ENCODE peak calls at places on chromosome 1, in eight cellular contexts. X, Q, V, F, G, D, U and S are unnamed samples.
A peak's percentile ranks its signal among the peaks of the same experiment; 100 is the strongest.

GRCh38 chr1:58968360-58968952 is 184.6 kb upstream of the JUN start:
- DNase-seq in X (peak; percentile 92), Q (peak; percentile 65), V (peak; percentile 62), F (peak; percentile 85), G (no peak), D (peak; percentile 84), U (peak; percentile 85), S (peak; percentile 49)

GRCh38 chr1:187513190-187513589 is 684.4 kb downstream of the PLA2G4A start:
- DNase-seq in X (no peak), Q (no peak), V (no peak), F (no peak), G (no peak), D (no peak), U (no peak), S (no peak)

GRCh38 chr1:228853637-228854036 is 118.4 kb downstream of the RHOU start:
- DNase-seq in X (no peak), Q (no peak), V (no peak), F (no peak), G (no peak), D (no peak), U (no peak), S (no peak)

GRCh38 chr1:97634758-97635157 is 286.1 kb downstream of the DPYD start:
- DNase-seq in X (no peak), Q (no peak), V (no peak), F (no peak), G (no peak), D (no peak), U (no peak), S (no peak)

GRCh38 chr1:209989525-209989924 is 51.5 kb downstream of the SYT14 start:
- DNase-seq in X (no peak), Q (no peak), V (no peak), F (no peak), G (no peak), D (no peak), U (no peak), S (no peak)

GRCh38 chr1:19003371-19004290 is 47.2 kb upstream of the IFFO2 start:
- DNase-seq in X (no peak), Q (no peak), V (no peak), F (no peak), G (no peak), D (no peak), U (peak; percentile 49), S (no peak)

GRCh38 chr1:182955596-182956588 is 2.9 kb upstream of the SHCBP1L start:
- DNase-seq in X (peak; percentile 32), Q (no peak), V (no peak), F (no peak), G (no peak), D (peak; percentile 65), U (no peak), S (no peak)

GRCh38 chr1:157963713-157964112 is 29.7 kb upstream of the KIRREL1 start:
- DNase-seq in X (peak; percentile 82), Q (no peak), V (peak; percentile 51), F (peak; percentile 55), G (peak; percentile 8), D (peak; percentile 66), U (peak; percentile 77), S (peak; percentile 65)

GRCh38 chr1:7004181-7004580 is 218.9 kb downstream of the CAMTA1 start:
- DNase-seq in X (no peak), Q (no peak), V (no peak), F (no peak), G (no peak), D (no peak), U (no peak), S (no peak)

GRCh38 chr1:77605246-77606026 is 77.0 kb downstream of the ZZZ3 start:
- DNase-seq in X (peak; percentile 80), Q (no peak), V (peak; percentile 46), F (peak; percentile 62), G (no peak), D (no peak), U (peak; percentile 74), S (peak; percentile 40)

GRCh38 chr1:201490708-201491131 is 16.2 kb downstream of the CSRP1 start:
- DNase-seq in X (no peak), Q (no peak), V (no peak), F (no peak), G (no peak), D (no peak), U (no peak), S (no peak)

GRCh38 chr1:201493757-201494617 is 12.9 kb downstream of the CSRP1 start:
- DNase-seq in X (no peak), Q (no peak), V (no peak), F (peak; percentile 54), G (no peak), D (no peak), U (peak; percentile 63), S (no peak)

GRCh38 chr1:201488817-201489581 is 17.9 kb downstream of the CSRP1 start:
- DNase-seq in X (peak; percentile 96), Q (no peak), V (no peak), F (peak; percentile 48), G (no peak), D (no peak), U (peak; percentile 96), S (peak; percentile 77)

GRCh38 chr1:201489656-201490261 is 17.2 kb downstream of the CSRP1 start:
- DNase-seq in X (no peak), Q (no peak), V (no peak), F (no peak), G (no peak), D (no peak), U (no peak), S (no peak)

DNA sequence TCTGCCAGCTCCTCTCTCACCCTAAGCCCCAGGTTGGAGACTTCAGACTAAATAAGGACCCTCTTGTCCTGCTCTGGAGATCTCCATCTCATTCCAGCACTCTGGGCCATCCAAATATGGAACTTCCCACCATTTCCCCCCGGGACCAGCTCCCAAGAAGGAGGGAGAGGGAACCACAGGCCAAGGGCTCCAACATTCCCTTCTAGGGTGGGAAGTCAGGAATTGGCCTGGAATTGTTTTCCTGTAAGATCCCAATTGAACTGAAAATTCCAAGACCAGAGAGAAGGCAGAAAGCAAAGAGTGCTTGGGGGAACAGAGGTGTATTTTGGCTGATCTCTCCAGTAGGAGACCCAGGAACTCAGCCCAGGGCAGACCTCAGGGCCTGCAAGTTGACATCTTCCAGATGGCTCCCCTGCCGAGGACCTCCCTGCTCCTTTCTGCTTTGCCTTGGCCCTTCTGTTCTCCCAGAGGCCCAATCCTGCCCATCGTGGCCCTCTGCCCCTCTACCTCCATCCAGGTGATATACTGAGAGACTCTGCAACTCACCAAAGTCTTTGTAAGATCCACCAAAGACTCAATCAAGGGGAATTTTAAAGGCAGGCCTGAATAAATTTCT is 14.9 kb downstream of the CSRP1 start:
- DNase-seq in X (no peak), Q (no peak), V (no peak), F (no peak), G (no peak), D (no peak), U (no peak), S (no peak)
- H3K36me3 ChIP-seq in X (peaks cover 12% of the 10 kb centered on the region), Q (no peaks in the 10 kb centered on the region), V (peaks cover 3% of the 10 kb centered on the region), F (peaks cover 30% of the 10 kb centered on the region), G (peaks cover 54% of the 10 kb centered on the region), D (peaks cover 49% of the 10 kb centered on the region), U (peaks cover 17% of the 10 kb centered on the region), S (no peaks in the 10 kb centered on the region)

DNA sequence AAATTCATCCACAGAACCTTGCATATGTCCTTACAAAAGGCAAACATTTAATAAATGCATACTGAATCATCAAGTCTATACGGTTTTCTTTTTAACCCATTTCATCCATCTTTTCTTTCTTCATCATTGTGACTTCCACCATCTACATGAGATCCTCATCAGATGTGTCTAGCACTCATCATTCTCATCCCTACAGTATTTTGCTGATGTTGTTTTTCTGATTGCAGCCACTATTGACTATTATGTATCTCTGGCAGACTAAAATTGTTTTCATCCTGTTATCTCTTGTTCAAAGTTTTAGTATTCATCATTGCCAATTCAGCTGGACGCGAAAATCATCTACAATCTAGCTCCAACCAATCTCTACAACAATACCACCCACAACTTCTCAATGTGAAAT is 5.9 kb downstream of the LRIF1 start:
- DNase-seq in X (no peak), Q (no peak), V (no peak), F (no peak), G (no peak), D (no peak), U (no peak), S (no peak)
- H3K9me3 ChIP-seq in X (no peaks in the 10 kb centered on the region), Q (no peaks in the 10 kb centered on the region), V (peaks cover 5% of the 10 kb centered on the region), F (peaks cover 58% of the 10 kb centered on the region), G (peaks cover 71% of the 10 kb centered on the region), D (no peaks in the 10 kb centered on the region), U (peaks cover 4% of the 10 kb centered on the region), S (no peaks in the 10 kb centered on the region)

DNA sequence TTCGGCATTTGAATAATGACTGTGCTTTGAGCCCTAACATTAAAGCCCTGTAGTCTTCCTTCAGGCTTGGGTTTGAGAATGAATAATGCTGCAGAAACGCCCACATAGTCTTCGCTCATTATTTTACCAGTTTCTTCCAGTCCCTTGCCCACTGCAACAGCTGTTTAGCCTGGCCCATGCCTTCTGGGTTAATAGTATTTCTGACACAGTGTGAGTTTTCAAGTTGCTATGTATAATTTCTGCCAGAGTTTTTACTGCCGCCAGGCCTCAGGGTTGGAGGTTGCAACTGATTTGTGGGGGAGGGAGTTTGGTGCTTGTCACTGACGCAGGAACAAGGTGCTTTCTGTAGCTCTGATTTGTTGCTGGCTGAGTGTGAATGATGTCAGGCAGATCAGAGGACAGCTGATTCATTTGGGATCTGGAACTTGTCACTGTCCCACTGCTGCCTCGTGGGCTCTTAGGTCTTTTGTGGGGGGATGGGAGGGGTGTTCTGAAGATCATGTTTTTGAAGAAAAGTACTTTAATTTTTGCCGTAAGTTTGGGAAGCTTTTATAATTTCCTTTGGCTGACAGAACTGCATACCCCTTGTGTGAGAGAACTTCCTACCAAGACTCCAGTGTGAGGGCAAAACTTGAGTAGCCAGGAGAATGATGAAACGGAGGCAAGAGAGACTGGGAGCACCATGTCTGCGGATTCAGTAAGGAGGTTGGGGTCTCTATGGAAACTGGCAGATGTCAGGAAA is 109.9 kb downstream of the MAST2 start:
- DNase-seq in X (no peak), Q (no peak), V (no peak), F (peak; percentile 50), G (no peak), D (peak; percentile 85), U (peak; percentile 76), S (no peak)
- H3K27ac ChIP-seq in X (peak overlapping the region; percentile 39), Q (no peak overlapping the region), V (peak overlapping the region; percentile 31), F (peak overlapping the region; percentile 91), G (no peak overlapping the region), D (peak overlapping the region; percentile 94), U (peak overlapping the region; percentile 59), S (no peak overlapping the region)

DNA sequence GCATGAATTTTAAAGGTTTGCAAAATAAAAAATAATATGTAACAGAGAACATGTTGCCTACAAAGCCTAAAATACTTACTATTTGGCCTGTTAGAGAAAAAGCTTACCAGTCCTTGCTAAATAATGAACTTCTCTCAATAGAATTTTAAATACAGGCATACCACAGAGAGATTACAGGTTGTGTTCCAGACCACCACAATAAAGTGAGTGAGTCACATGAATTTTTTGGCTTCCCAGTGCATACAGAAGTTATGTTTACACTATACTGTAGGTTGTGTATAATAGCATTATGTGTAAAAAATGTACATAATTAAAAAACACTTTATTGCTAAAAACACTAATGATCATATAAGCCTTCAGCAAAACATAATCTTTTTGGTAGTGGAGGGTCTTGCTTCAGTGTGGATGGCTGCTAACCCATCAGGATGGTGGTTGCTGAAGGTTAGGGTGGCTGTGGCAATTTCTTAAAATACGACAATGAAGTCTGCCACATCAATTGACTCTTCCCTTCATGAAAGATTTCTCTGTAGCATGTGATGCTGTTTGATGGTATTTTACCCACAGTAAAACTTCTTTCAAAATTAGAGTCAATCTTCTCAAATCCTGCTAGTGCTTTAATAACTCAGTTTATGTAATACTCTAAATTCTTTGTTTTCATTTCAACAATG is 48.6 kb downstream of the SCYL3 start:
- DNase-seq in X (no peak), Q (no peak), V (no peak), F (no peak), G (no peak), D (no peak), U (no peak), S (no peak)
- H3K36me3 ChIP-seq in X (peaks cover 6% of the 10 kb centered on the region), Q (no peaks in the 10 kb centered on the region), V (no peaks in the 10 kb centered on the region), F (peaks cover 65% of the 10 kb centered on the region), G (peaks cover 47% of the 10 kb centered on the region), D (peaks cover 7% of the 10 kb centered on the region), U (peaks cover 9% of the 10 kb centered on the region), S (no peaks in the 10 kb centered on the region)

GRCh38 chr1:5286244-5286643 is 631.8 kb downstream of the AJAP1 start:
- DNase-seq in X (no peak), Q (no peak), V (no peak), F (no peak), G (no peak), D (no peak), U (no peak), S (no peak)
- H3K9me3 ChIP-seq in X (no peaks in the 10 kb centered on the region), Q (no peaks in the 10 kb centered on the region), V (no peaks in the 10 kb centered on the region), F (peaks cover 6% of the 10 kb centered on the region), G (no peaks in the 10 kb centered on the region), D (no peaks in the 10 kb centered on the region), U (no peaks in the 10 kb centered on the region), S (no peaks in the 10 kb centered on the region)